ENCODE peak calls at places on chromosomes 4 and X, in four cellular contexts. T is IMR-90, K is K562, W is OCI-LY7. Z is an unnamed sample.

GRCh38 chr4:137390707-137391106 is 141.6 kb downstream of the PCDH18 start:
- DNase-seq in T (peak), K (no peak), W (no peak), Z (no peak)

GRCh38 chrX:123036401-123036800 is 147.7 kb upstream of the GRIA3 start:
- DNase-seq in T (no peak), K (no peak), W (no peak), Z (no peak)

GRCh38 chr4:20248155-20248558 is 3.5 kb upstream of the SLIT2 start:
- DNase-seq in T (peak), K (no peak), W (peak), Z (peak)

GRCh38 chrX:103183912-103184311 is 31.0 kb upstream of the BEX4 start:
- DNase-seq in T (no peak), K (no peak), W (no peak), Z (no peak)

GRCh38 chr4:169254546-169254983 is 16.2 kb downstream of the SH3RF1 start:
- DNase-seq in T (peak), K (no peak), W (no peak), Z (no peak)

GRCh38 chr4:27066591-27066990 is 205.9 kb downstream of the STIM2 start:
- DNase-seq in T (no peak), K (no peak), W (no peak), Z (no peak)

GRCh38 chrX:76148753-76149152 is 24.1 kb upstream of the PBDC1 start:
- DNase-seq in T (peak), K (no peak), W (peak), Z (no peak)

GRCh38 chr4:169492436-169493163 is 119.8 kb downstream of the NEK1 start:
- DNase-seq in T (peak), K (peak), W (peak), Z (peak)

GRCh38 chr4:835148-836002 is 9.4 kb upstream of the CPLX1 start:
- DNase-seq in T (no peak), K (no peak), W (no peak), Z (no peak)

GRCh38 chrX:7019555-7019954 is 128.0 kb upstream of the STS start:
- DNase-seq in T (no peak), K (no peak), W (no peak), Z (no peak)

GRCh38 chr4:153188966-153189801 is 15.1 kb upstream of the TRIM2 start:
- DNase-seq in T (peak), K (no peak), W (no peak), Z (no peak)

GRCh38 chr4:158535130-158535614 is 13.5 kb downstream of the RXFP1 start:
- DNase-seq in T (peak), K (no peak), W (no peak), Z (no peak)

GRCh38 chr4:167779864-167780263 is 312.5 kb upstream of the ANXA10 start:
- DNase-seq in T (no peak), K (no peak), W (no peak), Z (no peak)

GRCh38 chrX:71107762-71108360 is 1.3 kb upstream of the CXorf65 start:
- DNase-seq in T (no peak), K (no peak), W (no peak), Z (no peak)

GRCh38 chr4:21768349-21769310 is 179.9 kb downstream of the KCNIP4 start:
- DNase-seq in T (peak), K (peak), W (peak), Z (peak)

GRCh38 chr4:5267418-5267817 is 216.1 kb downstream of the STK32B start:
- DNase-seq in T (peak), K (no peak), W (no peak), Z (no peak)

GRCh38 chrX:119763175-119763574 is 4.8 kb downstream of the SOWAHD start:
- DNase-seq in T (peak), K (no peak), W (no peak), Z (no peak)

GRCh38 chrX:28015993-28016392 is 34.7 kb upstream of the DCAF8L1 start:
- DNase-seq in T (no peak), K (no peak), W (no peak), Z (no peak)

GRCh38 chr4:128654465-128654864 is 155.0 kb upstream of the JADE1 start:
- DNase-seq in T (no peak), K (no peak), W (no peak), Z (no peak)

GRCh38 chrX:124216396-124217124 is 115.9 kb upstream of the TEX13D start:
- DNase-seq in T (no peak), K (no peak), W (no peak), Z (no peak)

GRCh38 chrX:45745479-45745878 is 544.8 kb upstream of the DIPK2B start:
- DNase-seq in T (no peak), K (no peak), W (no peak), Z (no peak)

GRCh38 chr4:80336582-80336981 is 1.1 kb downstream of the CFAP299 start:
- DNase-seq in T (peak), K (peak), W (peak), Z (peak)

GRCh38 chr4:86452323-86452995 is 92.6 kb upstream of the MAPK10 start:
- DNase-seq in T (peak), K (no peak), W (no peak), Z (no peak)

GRCh38 chr4:152021788-152022438 is 261.1 kb upstream of the GATB start:
- DNase-seq in T (no peak), K (no peak), W (no peak), Z (no peak)

GRCh38 chr4:40241936-40242590 is 45.2 kb downstream of the RHOH start:
- DNase-seq in T (no peak), K (no peak), W (no peak), Z (no peak)

GRCh38 chrX:20545538-20545937 is 278.8 kb upstream of the RPS6KA3 start:
- DNase-seq in T (peak), K (no peak), W (no peak), Z (no peak)

GRCh38 chrX:12225073-12225472 is 86.8 kb downstream of the FRMPD4 start:
- DNase-seq in T (no peak), K (no peak), W (no peak), Z (no peak)

GRCh38 chr4:113350576-113350975 is 301.1 kb downstream of the ANK2 start:
- DNase-seq in T (no peak), K (no peak), W (no peak), Z (no peak)

GRCh38 chr4:38531126-38531737 is 132.8 kb upstream of the KLF3 start:
- DNase-seq in T (peak), K (no peak), W (no peak), Z (no peak)

GRCh38 chr4:181528570-181529184 is 714.5 kb upstream of the TENM3 start:
- DNase-seq in T (peak), K (peak), W (peak), Z (peak)

GRCh38 chrX:17597836-17598434 is 139.4 kb upstream of the SCML1 start:
- DNase-seq in T (no peak), K (no peak), W (no peak), Z (no peak)

GRCh38 chr4:55851885-55852284 is 1.6 kb upstream of the EXOC1 start:
- DNase-seq in T (no peak), K (no peak), W (no peak), Z (no peak)

GRCh38 chr4:55854132-55854531 is 684 bp downstream of the EXOC1 start:
- DNase-seq in T (no peak), K (peak), W (peak), Z (no peak)

GRCh38 chr4:55853484-55854046 is at the start of gene EXOC1:
- DNase-seq in T (peak), K (peak), W (peak), Z (peak)

DNA sequence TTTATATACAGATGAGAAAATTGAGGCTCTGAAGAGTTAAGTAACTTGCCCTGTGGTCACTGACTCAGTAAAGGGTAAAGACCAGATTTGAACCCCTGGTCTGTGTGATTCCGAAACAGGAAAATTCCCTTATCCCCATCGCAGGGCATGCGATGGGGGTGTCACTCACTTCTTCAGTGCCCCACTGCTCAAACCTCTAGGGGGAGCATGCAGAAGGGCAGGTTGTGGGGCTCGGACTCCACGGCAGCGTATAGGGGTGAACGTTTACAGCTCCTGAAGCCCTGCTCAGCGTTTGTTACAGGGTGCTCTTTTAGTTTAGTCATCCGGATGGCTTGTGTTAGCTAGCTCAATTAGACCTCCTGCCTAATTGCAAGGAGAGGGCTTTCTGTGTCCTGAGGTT is 3.7 kb upstream of the EXOC1 start:
- DNase-seq in T (no peak), K (no peak), W (no peak), Z (no peak)
- H2AFZ ChIP-seq in T (peak), K (peak), W (no peak), Z (peak)

GRCh38 chr4:122662701-122663100 is 41.8 kb upstream of the IL21 start:
- DNase-seq in T (no peak), K (no peak), W (no peak), Z (no peak)

GRCh38 chr4:122661661-122662160 is 40.8 kb upstream of the IL21 start:
- DNase-seq in T (peak), K (no peak), W (no peak), Z (no peak)

GRCh38 chr4:122665148-122665547 is 44.3 kb upstream of the IL21 start:
- DNase-seq in T (no peak), K (no peak), W (no peak), Z (no peak)

GRCh38 chr4:122666527-122667245 is 45.8 kb upstream of the IL21 start:
- DNase-seq in T (peak), K (no peak), W (no peak), Z (no peak)

DNA sequence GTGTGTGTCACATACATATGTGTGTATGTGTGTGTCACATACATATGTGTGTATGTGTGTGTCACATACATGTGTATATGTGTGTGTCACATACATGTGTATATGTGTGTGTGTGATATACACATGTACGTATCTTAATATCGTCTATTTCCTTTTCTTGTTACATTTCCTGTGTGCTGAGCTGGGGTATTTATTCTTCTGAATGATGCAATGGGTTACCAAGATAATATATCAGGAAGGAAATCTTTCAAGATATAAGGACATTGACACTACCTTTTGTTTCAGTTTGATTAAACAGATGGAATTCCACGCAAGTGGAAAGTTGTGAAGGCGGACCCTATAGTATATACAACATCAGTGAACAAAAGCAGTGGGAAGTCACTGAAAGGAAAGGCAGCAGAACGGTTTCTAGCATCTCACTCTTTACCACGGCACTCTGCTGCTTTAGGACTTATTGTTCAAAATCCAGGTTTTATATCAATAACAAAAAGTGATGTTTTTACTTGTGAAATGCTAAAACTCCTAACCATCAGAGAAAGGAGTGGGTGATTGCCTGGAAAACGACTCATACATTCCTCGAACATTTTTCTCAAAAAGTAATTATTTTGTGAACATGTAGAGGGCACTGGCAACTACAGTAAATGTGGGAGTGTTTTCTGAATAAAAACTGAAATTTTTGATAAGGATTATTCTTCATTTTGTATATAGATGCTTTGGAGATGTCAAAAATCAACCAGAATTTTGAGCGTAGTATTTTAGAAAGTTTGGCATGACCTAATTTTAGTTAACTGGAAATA is 43.1 kb upstream of the IL21 start:
- DNase-seq in T (peak), K (no peak), W (no peak), Z (no peak)
- H2AFZ ChIP-seq in T (no peak), K (peak), W (no peak), Z (peak)

GRCh38 chrX:37434362-37434761 is 85.2 kb downstream of the PRRG1 start:
- DNase-seq in T (no peak), K (no peak), W (no peak), Z (no peak)

GRCh38 chrX:37441377-37441776 is 92.2 kb downstream of the PRRG1 start:
- DNase-seq in T (no peak), K (no peak), W (no peak), Z (no peak)

GRCh38 chrX:37437160-37437559 is 88.0 kb downstream of the PRRG1 start:
- DNase-seq in T (no peak), K (no peak), W (no peak), Z (no peak)
- H2AFZ ChIP-seq in T (no peak), K (no peak), W (no peak), Z (no peak)

GRCh38 chr4:10589308-10589707 is 95.3 kb downstream of the CLNK start:
- DNase-seq in T (no peak), K (no peak), W (no peak), Z (no peak)
- H2AFZ ChIP-seq in T (no peak), K (no peak), W (no peak), Z (no peak)

GRCh38 chrX:154733072-154733425 is 17.8 kb downstream of the GAB3 start:
- DNase-seq in T (no peak), K (no peak), W (no peak), Z (no peak)

GRCh38 chrX:154735695-154736393 is 15.0 kb downstream of the GAB3 start:
- DNase-seq in T (peak), K (no peak), W (no peak), Z (no peak)

GRCh38 chrX:154732421-154733071 is 18.3 kb downstream of the GAB3 start:
- DNase-seq in T (peak), K (no peak), W (no peak), Z (no peak)

GRCh38 chrX:154731881-154732280 is 19.0 kb downstream of the GAB3 start:
- DNase-seq in T (peak), K (no peak), W (no peak), Z (no peak)

DNA sequence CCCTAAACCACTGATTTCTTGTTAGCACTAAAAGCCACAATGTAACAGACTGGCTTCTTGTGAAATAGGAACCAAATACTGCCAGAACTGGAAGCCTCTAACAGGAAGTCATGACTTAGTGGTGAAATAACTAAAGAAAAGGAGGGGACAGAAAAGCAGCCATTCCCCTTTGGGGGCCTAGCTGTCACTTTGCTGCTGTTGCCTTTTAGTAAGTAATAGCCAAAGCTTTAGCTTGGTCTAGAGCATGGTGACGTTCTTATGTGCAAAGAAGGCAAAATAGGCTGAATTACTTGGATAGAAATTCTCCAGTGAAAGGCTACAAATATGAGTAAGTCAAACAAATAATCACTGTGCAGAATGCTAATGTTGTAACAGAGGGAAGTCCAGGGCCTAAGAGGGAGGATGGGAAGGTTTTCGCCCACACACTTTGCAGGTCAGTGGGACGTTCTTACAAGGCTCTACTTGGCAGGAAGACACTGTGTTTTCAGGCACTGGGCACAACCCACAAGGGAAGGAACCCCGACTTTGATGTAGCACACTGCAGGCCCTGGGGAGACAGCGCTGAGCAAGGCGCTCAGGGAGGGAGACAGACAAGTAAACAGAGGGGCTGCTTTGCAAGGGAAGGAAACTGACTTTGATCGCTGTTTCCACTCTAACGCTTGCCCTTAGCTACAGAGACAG is 16.6 kb downstream of the GAB3 start:
- DNase-seq in T (peak), K (no peak), W (no peak), Z (no peak)
- H2AFZ ChIP-seq in T (peak), K (no peak), W (no peak), Z (peak)